ENCODE peak calls at places on chromosomes 3 and 15, in five cellular contexts. One of them, this sample, is unnamed.
A peak's percentile ranks its signal among the peaks of the same experiment; 100 is the strongest.

GRCh38 chr15:72585659-72586058 is 68.8 kb upstream of the GOLGA6B start:
- DNase-seq in IMR-90: peak; percentile 28
- DNase-seq in thyroid gland: no peak
- DNase-seq in ovary: no peak
- DNase-seq in spleen: no peak
- DNase-seq in this sample: no peak

GRCh38 chr3:43707266-43707665 is 16.5 kb downstream of the ABHD5 start:
- DNase-seq in thyroid gland: no peak
- DNase-seq in ovary: no peak
- DNase-seq in IMR-90: peak; percentile 27
- DNase-seq in spleen: no peak
- DNase-seq in this sample: no peak

GRCh38 chr3:42533161-42533897 is 30.9 kb downstream of the VIPR1 start:
- DNase-seq in thyroid gland: no peak
- DNase-seq in IMR-90: no peak
- DNase-seq in spleen: no peak
- DNase-seq in ovary: no peak
- DNase-seq in this sample: no peak

GRCh38 chr3:188067932-188068331 is 86.0 kb upstream of the LPP start:
- DNase-seq in thyroid gland: no peak
- DNase-seq in IMR-90: peak; percentile 83
- DNase-seq in ovary: no peak
- DNase-seq in spleen: no peak
- DNase-seq in this sample: no peak

GRCh38 chr3:78732893-78733292 is 1034.9 kb downstream of the ROBO1 start:
- DNase-seq in thyroid gland: no peak
- DNase-seq in ovary: no peak
- DNase-seq in spleen: no peak
- DNase-seq in IMR-90: no peak
- DNase-seq in this sample: no peak

GRCh38 chr3:119359476-119359998 is 65.4 kb downstream of the ARHGAP31 start:
- DNase-seq in IMR-90: no peak
- DNase-seq in thyroid gland: no peak
- DNase-seq in ovary: no peak
- DNase-seq in spleen: no peak
- DNase-seq in this sample: no peak

GRCh38 chr3:133527306-133527705 is 46.2 kb upstream of the CDV3 start:
- DNase-seq in thyroid gland: no peak
- DNase-seq in IMR-90: no peak
- DNase-seq in ovary: no peak
- DNase-seq in spleen: no peak
- DNase-seq in this sample: no peak

GRCh38 chr15:98611808-98612207 is 36.5 kb upstream of the IGF1R start:
- DNase-seq in IMR-90: no peak
- DNase-seq in thyroid gland: no peak
- DNase-seq in ovary: no peak
- DNase-seq in spleen: no peak
- DNase-seq in this sample: no peak

GRCh38 chr3:4906107-4906621 is 73.1 kb upstream of the BHLHE40 start:
- DNase-seq in ovary: no peak
- DNase-seq in IMR-90: peak; percentile 36
- DNase-seq in spleen: no peak
- DNase-seq in thyroid gland: no peak
- DNase-seq in this sample: no peak

GRCh38 chr3:47012342-47013230 is 33.1 kb downstream of the NBEAL2 start:
- DNase-seq in spleen: peak; percentile 64
- DNase-seq in thyroid gland: no peak
- DNase-seq in IMR-90: no peak
- DNase-seq in ovary: no peak
- DNase-seq in this sample: peak; percentile 12

GRCh38 chr15:83275412-83275811 is 9.1 kb downstream of the BNC1 start:
- DNase-seq in IMR-90: no peak
- DNase-seq in thyroid gland: no peak
- DNase-seq in ovary: no peak
- DNase-seq in spleen: no peak
- DNase-seq in this sample: no peak

GRCh38 chr3:105423392-105423791 is 56.7 kb downstream of the ALCAM start:
- DNase-seq in ovary: no peak
- DNase-seq in IMR-90: peak; percentile 59
- DNase-seq in spleen: no peak
- DNase-seq in thyroid gland: no peak
- DNase-seq in this sample: no peak

GRCh38 chr3:51729005-51729633 is 22.3 kb downstream of the GRM2 start:
- DNase-seq in ovary: no peak
- DNase-seq in thyroid gland: no peak
- DNase-seq in spleen: no peak
- DNase-seq in IMR-90: no peak
- DNase-seq in this sample: no peak

GRCh38 chr3:14565791-14566588 is 25.8 kb upstream of the GRIP2 start:
- DNase-seq in thyroid gland: no peak
- DNase-seq in spleen: no peak
- DNase-seq in IMR-90: peak; percentile 26
- DNase-seq in ovary: no peak
- DNase-seq in this sample: no peak

GRCh38 chr3:10459954-10460754 is 45.2 kb downstream of the ATP2B2 start:
- DNase-seq in IMR-90: peak; percentile 84
- DNase-seq in ovary: no peak
- DNase-seq in spleen: no peak
- DNase-seq in thyroid gland: peak; percentile 55
- DNase-seq in this sample: peak; percentile 74

GRCh38 chr15:56734013-56734625 is 810 bp upstream of the ZNF280D start:
- DNase-seq in ovary: peak; percentile 22
- DNase-seq in thyroid gland: peak; percentile 11
- DNase-seq in IMR-90: no peak
- DNase-seq in spleen: no peak
- DNase-seq in this sample: no peak

GRCh38 chr3:34011171-34012101 is 213.0 kb downstream of the PDCD6IP start:
- DNase-seq in IMR-90: peak; percentile 63
- DNase-seq in ovary: no peak
- DNase-seq in thyroid gland: no peak
- DNase-seq in spleen: no peak
- DNase-seq in this sample: no peak

GRCh38 chr3:12769761-12770160 is 10.7 kb upstream of the TMEM40 start:
- DNase-seq in ovary: no peak
- DNase-seq in thyroid gland: no peak
- DNase-seq in spleen: no peak
- DNase-seq in IMR-90: no peak
- DNase-seq in this sample: no peak

GRCh38 chr3:55804170-55805095 is 317.3 kb upstream of the WNT5A start:
- DNase-seq in ovary: no peak
- DNase-seq in spleen: no peak
- DNase-seq in thyroid gland: no peak
- DNase-seq in IMR-90: no peak
- DNase-seq in this sample: no peak

GRCh38 chr3:142586803-142587406 is 8.4 kb upstream of the ATR start:
- DNase-seq in spleen: no peak
- DNase-seq in IMR-90: peak; percentile 73
- DNase-seq in thyroid gland: peak; percentile 31
- DNase-seq in ovary: no peak
- DNase-seq in this sample: peak; percentile 52

GRCh38 chr3:180059351-180059750 is 22.6 kb upstream of the PEX5L start:
- DNase-seq in spleen: no peak
- DNase-seq in thyroid gland: no peak
- DNase-seq in ovary: no peak
- DNase-seq in IMR-90: peak; percentile 3
- DNase-seq in this sample: no peak

GRCh38 chr15:27864076-27864475 is 235.0 kb downstream of the OCA2 start:
- DNase-seq in spleen: no peak
- DNase-seq in thyroid gland: no peak
- DNase-seq in ovary: no peak
- DNase-seq in IMR-90: no peak
- DNase-seq in this sample: no peak

GRCh38 chr15:29612096-29612495 is 210.2 kb downstream of the TJP1 start:
- DNase-seq in IMR-90: peak; percentile 76
- DNase-seq in spleen: no peak
- DNase-seq in thyroid gland: no peak
- DNase-seq in ovary: no peak
- DNase-seq in this sample: no peak

GRCh38 chr15:41429003-41429890 is 12.4 kb downstream of the RTF1 start:
- DNase-seq in IMR-90: peak; percentile 19
- DNase-seq in ovary: no peak
- DNase-seq in spleen: no peak
- DNase-seq in thyroid gland: no peak
- DNase-seq in this sample: no peak

GRCh38 chr15:75760689-75761435 is 48.2 kb upstream of the CSPG4 start:
- DNase-seq in IMR-90: no peak
- DNase-seq in ovary: no peak
- DNase-seq in thyroid gland: no peak
- DNase-seq in spleen: peak; percentile 53
- DNase-seq in this sample: no peak

GRCh38 chr15:69939513-69940440 is 157.9 kb downstream of the TLE3 start:
- DNase-seq in ovary: no peak
- DNase-seq in spleen: no peak
- DNase-seq in IMR-90: no peak
- DNase-seq in thyroid gland: no peak
- DNase-seq in this sample: no peak

GRCh38 chr3:126782554-126782953 is 78.5 kb downstream of the CHCHD6 start:
- DNase-seq in thyroid gland: no peak
- DNase-seq in spleen: no peak
- DNase-seq in IMR-90: peak; percentile 87
- DNase-seq in ovary: no peak
- DNase-seq in this sample: no peak

GRCh38 chr3:156674046-156674910 is at the start of gene TIPARP:
- DNase-seq in thyroid gland: peak; percentile 100
- DNase-seq in spleen: peak; percentile 100
- DNase-seq in IMR-90: peak; percentile 96
- DNase-seq in ovary: peak; percentile 99
- DNase-seq in this sample: peak; percentile 99

GRCh38 chr3:156676467-156677119 is 2.2 kb downstream of the TIPARP start:
- DNase-seq in IMR-90: peak; percentile 50
- DNase-seq in ovary: no peak
- DNase-seq in thyroid gland: no peak
- DNase-seq in spleen: no peak
- DNase-seq in this sample: no peak

GRCh38 chr3:156677120-156677479 is 2.7 kb downstream of the TIPARP start:
- DNase-seq in spleen: no peak
- DNase-seq in ovary: no peak
- DNase-seq in thyroid gland: no peak
- DNase-seq in IMR-90: no peak
- DNase-seq in this sample: no peak

GRCh38 chr3:156674911-156675743 is 737 bp downstream of the TIPARP start:
- DNase-seq in IMR-90: peak; percentile 43
- DNase-seq in spleen: peak; percentile 93
- DNase-seq in thyroid gland: peak; percentile 62
- DNase-seq in ovary: peak; percentile 71
- DNase-seq in this sample: peak; percentile 78

DNA sequence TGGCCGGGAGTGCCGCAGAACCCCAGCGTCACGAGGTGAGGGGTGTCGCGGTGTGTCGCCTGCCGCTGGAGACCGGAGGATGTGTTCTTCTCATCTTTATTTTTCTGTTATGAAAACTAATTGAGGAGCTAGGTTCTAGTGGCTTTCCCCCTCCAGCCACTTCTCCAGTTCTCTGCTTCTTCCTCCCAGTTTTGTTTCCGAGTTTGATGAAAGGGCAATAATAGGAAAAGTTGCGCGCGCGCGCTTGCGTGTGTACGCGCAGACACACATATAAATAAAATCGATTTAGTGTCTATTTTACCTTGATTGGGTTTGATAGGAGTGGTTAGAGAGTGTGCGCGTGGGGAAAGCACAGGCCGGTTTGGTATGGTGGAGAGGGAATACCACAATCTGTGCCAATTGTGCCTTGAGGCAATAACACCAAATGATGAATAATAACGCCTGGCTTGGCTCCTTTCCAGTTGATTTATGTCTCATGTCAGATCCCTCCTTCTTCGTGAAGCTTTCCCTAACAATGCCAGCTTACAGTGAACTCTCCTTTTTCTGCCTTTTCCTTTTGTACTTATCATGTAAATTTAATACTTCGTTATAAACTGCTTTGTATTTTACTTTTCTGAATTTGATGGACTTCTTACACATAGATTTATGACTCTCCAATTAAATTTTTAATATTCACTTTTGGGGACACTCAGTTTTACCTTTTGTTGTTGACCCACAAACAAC is 1.5 kb downstream of the TIPARP start:
- DNase-seq in thyroid gland: peak; percentile 15
- DNase-seq in spleen: no peak
- DNase-seq in IMR-90: peak; percentile 86
- DNase-seq in ovary: peak; percentile 39
- DNase-seq in this sample: peak; percentile 71
- H3K36me3 ChIP-seq in thyroid gland: peaks cover 8% of the 10 kb centered on the region
- H3K36me3 ChIP-seq in spleen: no peaks in the 10 kb centered on the region
- H3K36me3 ChIP-seq in IMR-90: peaks cover 14% of the 10 kb centered on the region
- H3K36me3 ChIP-seq in ovary: no peaks in the 10 kb centered on the region
- H3K36me3 ChIP-seq in this sample: no peaks in the 10 kb centered on the region

DNA sequence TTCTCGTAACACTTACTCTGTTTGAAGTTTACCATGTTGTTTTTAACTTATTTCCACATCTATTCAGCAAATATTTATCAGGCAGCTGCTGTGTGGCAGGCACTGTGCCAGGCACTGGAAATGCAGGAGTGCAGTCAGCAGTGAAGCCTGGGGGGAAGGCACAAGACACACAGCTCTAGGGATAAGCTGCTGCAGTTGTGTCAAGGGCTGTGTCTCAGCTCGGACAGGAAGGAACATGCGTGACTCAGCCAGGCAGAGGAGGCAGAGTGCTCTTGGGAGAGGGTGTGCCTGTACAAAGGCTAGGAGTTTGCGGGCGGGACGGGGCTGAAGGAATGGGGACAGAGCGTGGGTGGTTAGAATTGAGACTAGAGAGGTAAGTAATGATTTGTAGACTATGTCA is 24.7 kb downstream of the LYSMD4 start:
- DNase-seq in thyroid gland: peak; percentile 65
- DNase-seq in spleen: no peak
- DNase-seq in ovary: peak; percentile 73
- DNase-seq in IMR-90: peak; percentile 91
- DNase-seq in this sample: peak; percentile 68
- TF ChIP-seq POLR2A in thyroid gland: no peak
- TF ChIP-seq POLR2A in spleen: no peak
- TF ChIP-seq POLR2A in ovary: no peak
- TF ChIP-seq POLR2A in IMR-90: no peak
- TF ChIP-seq POLR2A in this sample: no peak

GRCh38 chr15:53665930-53666329 is 93.5 kb downstream of the WDR72 start:
- DNase-seq in IMR-90: no peak
- DNase-seq in ovary: no peak
- DNase-seq in thyroid gland: no peak
- DNase-seq in spleen: no peak
- DNase-seq in this sample: no peak
- TF ChIP-seq CTCF in IMR-90: no peak
- TF ChIP-seq CTCF in ovary: no peak
- TF ChIP-seq CTCF in thyroid gland: no peak
- TF ChIP-seq CTCF in spleen: no peak
- TF ChIP-seq CTCF in this sample: no peak

GRCh38 chr3:58082047-58082446 is 73.8 kb downstream of the FLNB start:
- DNase-seq in thyroid gland: no peak
- DNase-seq in IMR-90: peak; percentile 91
- DNase-seq in ovary: no peak
- DNase-seq in spleen: no peak
- DNase-seq in this sample: no peak
- H3K36me3 ChIP-seq in thyroid gland: no peaks in the 10 kb centered on the region
- H3K36me3 ChIP-seq in IMR-90: peaks cover 28% of the 10 kb centered on the region
- H3K36me3 ChIP-seq in ovary: no peaks in the 10 kb centered on the region
- H3K36me3 ChIP-seq in spleen: no peaks in the 10 kb centered on the region
- H3K36me3 ChIP-seq in this sample: no peaks in the 10 kb centered on the region

GRCh38 chr3:194730369-194730768 is 44.7 kb downstream of the FAM43A start:
- DNase-seq in ovary: no peak
- DNase-seq in thyroid gland: peak; percentile 25
- DNase-seq in IMR-90: no peak
- DNase-seq in spleen: no peak
- DNase-seq in this sample: peak; percentile 43
- TF ChIP-seq POLR2A in ovary: no peak
- TF ChIP-seq POLR2A in thyroid gland: no peak
- TF ChIP-seq POLR2A in IMR-90: no peak
- TF ChIP-seq POLR2A in spleen: no peak
- TF ChIP-seq POLR2A in this sample: no peak

This sample was measured in testis.